ENCODE peak calls at places on chromosomes 12 and 14, in nine cellular contexts. One of them, this sample, is unnamed.

GRCh38 chr14:61747342-61747741 is 14.9 kb upstream of the SNAPC1 start:
- DNase-seq in H9: no peak
- DNase-seq in pancreas: no peak
- DNase-seq in left lung: no peak
- DNase-seq in SK-N-SH: no peak
- DNase-seq in psoas muscle: no peak
- DNase-seq in OCI-LY7: no peak
- DNase-seq in cardiac muscle cell: no peak
- DNase-seq in CD8-positive, alpha-beta T cell: no peak
- DNase-seq in this sample: no peak

GRCh38 chr12:20508362-20508761 is 140.0 kb downstream of the PDE3A start:
- DNase-seq in H9: no peak
- DNase-seq in CD8-positive, alpha-beta T cell: no peak
- DNase-seq in SK-N-SH: no peak
- DNase-seq in pancreas: no peak
- DNase-seq in left lung: no peak
- DNase-seq in psoas muscle: no peak
- DNase-seq in OCI-LY7: no peak
- DNase-seq in cardiac muscle cell: peak; percentile 70
- DNase-seq in this sample: no peak

GRCh38 chr14:71583246-71583645 is 349.0 kb upstream of the RGS6 start:
- DNase-seq in psoas muscle: no peak
- DNase-seq in pancreas: no peak
- DNase-seq in OCI-LY7: no peak
- DNase-seq in CD8-positive, alpha-beta T cell: no peak
- DNase-seq in left lung: no peak
- DNase-seq in H9: no peak
- DNase-seq in SK-N-SH: no peak
- DNase-seq in cardiac muscle cell: no peak
- DNase-seq in this sample: no peak

GRCh38 chr14:100800041-100800440 is 25.9 kb upstream of the MEG3 start:
- DNase-seq in pancreas: no peak
- DNase-seq in cardiac muscle cell: no peak
- DNase-seq in OCI-LY7: no peak
- DNase-seq in left lung: no peak
- DNase-seq in psoas muscle: no peak
- DNase-seq in SK-N-SH: no peak
- DNase-seq in H9: no peak
- DNase-seq in CD8-positive, alpha-beta T cell: no peak
- DNase-seq in this sample: no peak

GRCh38 chr12:57761391-57761998 is 5.4 kb downstream of the CYP27B1 start:
- DNase-seq in SK-N-SH: no peak
- DNase-seq in left lung: no peak
- DNase-seq in H9: no peak
- DNase-seq in cardiac muscle cell: no peak
- DNase-seq in CD8-positive, alpha-beta T cell: no peak
- DNase-seq in psoas muscle: no peak
- DNase-seq in pancreas: no peak
- DNase-seq in OCI-LY7: no peak
- DNase-seq in this sample: no peak

GRCh38 chr14:65949711-65950516 is 536.3 kb upstream of the CCDC196 start:
- DNase-seq in SK-N-SH: no peak
- DNase-seq in CD8-positive, alpha-beta T cell: peak; percentile 56
- DNase-seq in left lung: no peak
- DNase-seq in pancreas: peak; percentile 53
- DNase-seq in cardiac muscle cell: peak; percentile 45
- DNase-seq in OCI-LY7: no peak
- DNase-seq in H9: no peak
- DNase-seq in psoas muscle: peak; percentile 21
- DNase-seq in this sample: peak; percentile 31

GRCh38 chr12:119151445-119151844 is 27.3 kb upstream of the HSPB8 start:
- DNase-seq in psoas muscle: no peak
- DNase-seq in cardiac muscle cell: peak; percentile 14
- DNase-seq in pancreas: no peak
- DNase-seq in CD8-positive, alpha-beta T cell: no peak
- DNase-seq in SK-N-SH: no peak
- DNase-seq in OCI-LY7: no peak
- DNase-seq in H9: no peak
- DNase-seq in left lung: no peak
- DNase-seq in this sample: no peak

GRCh38 chr14:75906680-75907280 is 75.0 kb downstream of the TGFB3 start:
- DNase-seq in psoas muscle: peak; percentile 35
- DNase-seq in left lung: no peak
- DNase-seq in SK-N-SH: peak; percentile 39
- DNase-seq in OCI-LY7: peak; percentile 76
- DNase-seq in cardiac muscle cell: peak; percentile 80
- DNase-seq in pancreas: peak; percentile 58
- DNase-seq in H9: no peak
- DNase-seq in CD8-positive, alpha-beta T cell: peak; percentile 71
- DNase-seq in this sample: peak; percentile 82

DNA sequence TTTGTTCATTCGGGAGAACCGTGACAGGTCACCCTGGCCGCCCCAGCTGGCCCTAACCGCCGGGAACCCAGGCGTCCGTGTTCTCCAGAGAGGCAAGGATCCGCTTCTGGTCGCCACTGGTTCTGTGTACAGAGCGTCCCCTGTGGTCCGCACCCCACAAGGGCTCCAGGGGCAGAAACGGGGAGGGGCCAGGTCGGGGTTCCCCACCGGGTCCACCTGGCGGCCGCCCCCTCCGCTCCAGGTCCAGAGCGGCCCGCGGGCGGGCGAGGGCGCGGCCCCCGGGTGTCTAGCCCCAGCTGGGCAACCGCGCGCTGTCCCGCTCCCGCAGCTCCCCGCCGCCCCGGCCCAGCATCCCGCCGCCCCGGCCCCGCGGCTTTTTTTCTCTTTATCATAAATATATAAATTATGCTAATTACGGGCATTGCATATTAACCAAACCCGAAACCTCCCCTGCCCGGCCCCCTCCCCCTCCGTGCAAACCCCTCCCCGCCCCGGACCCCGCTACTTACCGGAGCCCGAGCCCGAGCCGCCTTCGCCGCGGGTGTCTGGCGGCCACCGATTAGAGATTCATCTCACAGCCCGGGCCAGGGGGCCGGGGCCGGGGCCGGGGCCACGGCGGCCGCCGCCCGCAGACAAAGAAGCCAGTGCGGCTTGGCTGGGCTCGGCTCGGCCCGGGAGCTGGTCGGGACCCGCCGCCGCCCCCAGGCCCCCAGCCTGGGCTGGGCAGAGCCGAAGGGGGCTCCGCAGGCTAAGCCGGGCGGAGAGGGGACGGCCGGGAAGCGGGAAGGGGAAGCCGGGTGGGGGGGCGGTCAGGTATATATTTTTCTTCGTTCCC is 512 bp downstream of the POU6F1 start:
- DNase-seq in left lung: peak; percentile 92
- DNase-seq in psoas muscle: peak; percentile 61
- DNase-seq in SK-N-SH: peak; percentile 90
- DNase-seq in OCI-LY7: peak; percentile 58
- DNase-seq in H9: peak; percentile 73
- DNase-seq in cardiac muscle cell: peak; percentile 17
- DNase-seq in CD8-positive, alpha-beta T cell: peak; percentile 76
- DNase-seq in pancreas: peak; percentile 77
- DNase-seq in this sample: peak; percentile 52
- TF ChIP-seq CTCF in left lung: no peak
- TF ChIP-seq CTCF in psoas muscle: peak; percentile 14
- TF ChIP-seq CTCF in SK-N-SH: peak; percentile 44
- TF ChIP-seq CTCF in OCI-LY7: peak; percentile 64
- TF ChIP-seq CTCF in H9: peak; percentile 47
- TF ChIP-seq CTCF in cardiac muscle cell: peak; percentile 21
- TF ChIP-seq CTCF in CD8-positive, alpha-beta T cell: no peak
- TF ChIP-seq CTCF in pancreas: no peak
- TF ChIP-seq CTCF in this sample: no peak

DNA sequence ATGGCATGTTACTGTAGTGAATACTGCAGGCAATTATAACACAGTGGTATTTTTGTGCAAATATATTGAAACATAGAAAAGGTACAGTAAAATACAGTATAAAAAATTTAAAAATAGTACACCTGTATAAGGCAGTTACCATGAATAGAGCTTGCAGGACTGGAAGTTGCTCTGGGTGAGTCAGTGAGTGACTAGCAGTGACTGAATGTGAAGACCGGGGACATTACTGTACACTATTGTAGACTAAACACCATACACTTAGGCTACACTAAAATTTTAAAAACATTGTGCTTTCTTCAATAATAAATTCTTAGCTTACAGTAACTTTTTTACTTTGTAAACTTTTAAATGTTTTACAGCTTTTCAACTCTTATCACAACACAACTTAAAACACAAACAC is 181.7 kb downstream of the GALC start:
- DNase-seq in OCI-LY7: no peak
- DNase-seq in SK-N-SH: no peak
- DNase-seq in H9: no peak
- DNase-seq in psoas muscle: no peak
- DNase-seq in pancreas: no peak
- DNase-seq in CD8-positive, alpha-beta T cell: no peak
- DNase-seq in left lung: no peak
- DNase-seq in cardiac muscle cell: no peak
- DNase-seq in this sample: no peak
- H3K4me1 ChIP-seq in OCI-LY7: no peaks in the 10 kb centered on the region
- H3K4me1 ChIP-seq in SK-N-SH: no peaks in the 10 kb centered on the region
- H3K4me1 ChIP-seq in H9: no peaks in the 10 kb centered on the region
- H3K4me1 ChIP-seq in psoas muscle: no peaks in the 10 kb centered on the region
- H3K4me1 ChIP-seq in pancreas: no peaks in the 10 kb centered on the region
- H3K4me1 ChIP-seq in CD8-positive, alpha-beta T cell: no peaks in the 10 kb centered on the region
- H3K4me1 ChIP-seq in left lung: no peaks in the 10 kb centered on the region
- H3K4me1 ChIP-seq in cardiac muscle cell: peaks cover 27% of the 10 kb centered on the region
- H3K4me1 ChIP-seq in this sample: no peaks in the 10 kb centered on the region

DNA sequence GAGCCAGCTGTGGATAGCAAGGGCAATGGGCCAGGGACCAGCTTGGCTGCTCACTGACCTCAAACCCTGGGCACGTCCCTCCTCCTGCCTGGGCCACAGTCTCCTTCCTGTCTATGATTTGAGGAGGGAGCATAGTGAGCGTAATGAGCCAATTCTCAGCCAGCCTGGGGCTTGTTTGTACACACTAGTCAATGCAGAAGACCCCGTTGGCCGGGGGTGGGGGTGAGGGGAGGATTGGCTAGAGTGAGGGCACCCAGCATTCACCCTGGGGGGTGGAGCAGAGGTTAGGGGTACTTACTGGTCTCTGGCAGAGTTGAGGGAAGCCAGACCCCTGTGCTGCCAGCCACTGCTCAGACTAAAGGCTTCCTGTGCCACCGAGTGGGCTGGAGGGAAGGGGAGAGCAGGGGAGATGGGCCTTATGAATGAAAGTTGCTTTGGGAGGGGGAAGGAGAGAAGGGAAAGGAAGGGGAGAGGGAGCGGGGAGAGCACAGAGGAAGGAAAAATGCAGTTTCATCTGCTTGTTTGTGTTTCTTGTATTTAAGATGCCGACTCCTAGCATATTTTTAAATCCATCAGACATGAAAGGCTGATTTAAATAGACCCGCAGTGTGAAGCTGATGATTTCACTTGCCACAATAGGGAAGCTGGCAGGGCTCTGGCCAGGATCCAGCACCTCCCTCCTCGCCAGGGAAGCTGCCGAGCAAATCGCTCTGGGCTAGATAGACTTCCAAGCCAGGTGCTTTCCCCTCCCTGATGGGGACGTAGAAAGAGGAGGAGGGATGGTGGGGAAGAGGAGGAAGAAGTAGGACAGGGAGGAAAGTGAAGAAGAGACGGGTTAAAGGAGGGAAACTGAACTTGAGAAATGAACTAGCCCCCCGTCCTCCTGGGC is 114.0 kb downstream of the PRMT8 start:
- DNase-seq in pancreas: peak; percentile 77
- DNase-seq in OCI-LY7: no peak
- DNase-seq in CD8-positive, alpha-beta T cell: no peak
- DNase-seq in cardiac muscle cell: peak; percentile 23
- DNase-seq in psoas muscle: peak; percentile 27
- DNase-seq in left lung: no peak
- DNase-seq in SK-N-SH: peak; percentile 79
- DNase-seq in H9: peak; percentile 74
- DNase-seq in this sample: peak; percentile 74
- H3K27ac ChIP-seq in pancreas: no peak overlapping the region
- H3K27ac ChIP-seq in OCI-LY7: no peak overlapping the region
- H3K27ac ChIP-seq in CD8-positive, alpha-beta T cell: no peak overlapping the region
- H3K27ac ChIP-seq in cardiac muscle cell: no peak overlapping the region
- H3K27ac ChIP-seq in psoas muscle: no peak overlapping the region
- H3K27ac ChIP-seq in left lung: no peak overlapping the region
- H3K27ac ChIP-seq in SK-N-SH: peak overlapping the region; percentile 94
- H3K27ac ChIP-seq in H9: no peak overlapping the region
- H3K27ac ChIP-seq in this sample: no peak overlapping the region

DNA sequence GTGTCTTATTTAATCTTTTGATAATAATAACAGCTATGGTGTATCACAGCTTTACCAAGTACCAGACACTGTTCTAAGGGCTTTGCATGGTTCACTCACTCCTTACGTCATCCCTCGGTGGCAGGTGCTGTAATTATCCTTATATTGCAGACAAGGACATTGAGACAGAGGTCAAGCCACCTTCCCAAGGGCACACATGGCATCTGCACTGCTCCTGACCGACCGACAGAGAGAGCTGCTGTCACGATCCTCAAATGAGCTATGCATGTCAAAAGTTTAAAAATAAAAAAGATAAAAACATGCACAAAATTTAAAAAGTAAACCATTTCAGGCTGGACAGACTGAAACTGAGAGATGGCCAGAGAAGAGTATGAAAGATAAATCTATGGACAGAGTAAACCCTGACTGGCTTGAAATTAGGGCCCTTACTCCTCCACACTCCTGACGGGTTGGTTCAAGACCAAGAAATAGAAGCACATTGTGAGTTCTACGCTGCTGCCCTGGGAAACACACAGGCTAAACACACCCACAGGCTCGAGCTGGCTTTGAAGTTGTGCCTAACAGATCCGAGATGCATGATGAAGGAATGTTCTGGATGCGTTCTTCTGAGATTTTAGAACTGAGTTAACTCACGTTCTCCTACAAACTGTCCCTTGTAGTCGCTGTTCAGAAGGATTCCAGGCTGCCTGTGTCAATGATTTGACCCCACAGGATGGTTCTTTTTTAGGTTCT is 268.7 kb downstream of the ZFP36L1 start:
- DNase-seq in OCI-LY7: no peak
- DNase-seq in cardiac muscle cell: no peak
- DNase-seq in left lung: no peak
- DNase-seq in psoas muscle: no peak
- DNase-seq in SK-N-SH: no peak
- DNase-seq in pancreas: peak; percentile 53
- DNase-seq in H9: no peak
- DNase-seq in CD8-positive, alpha-beta T cell: no peak
- DNase-seq in this sample: peak; percentile 53
- TF ChIP-seq CTCF in OCI-LY7: no peak
- TF ChIP-seq CTCF in cardiac muscle cell: peak; percentile 37
- TF ChIP-seq CTCF in left lung: no peak
- TF ChIP-seq CTCF in psoas muscle: peak; percentile 33
- TF ChIP-seq CTCF in SK-N-SH: no peak
- TF ChIP-seq CTCF in pancreas: no peak
- TF ChIP-seq CTCF in H9: peak; percentile 33
- TF ChIP-seq CTCF in CD8-positive, alpha-beta T cell: no peak
- TF ChIP-seq CTCF in this sample: peak; percentile 35

This sample was measured in testis.